ENCODE peak calls at places on chromosomes 16 and 17, in six cellular contexts. One of them, this sample, is unnamed.

GRCh38 chr17:10843806-10844205 is 5.9 kb upstream of the PIRT start:
- DNase-seq in endothelial cell of umbilical vein: no peak
- DNase-seq in Peyer's patch: no peak
- DNase-seq in GM12864: no peak
- DNase-seq in spleen: no peak
- DNase-seq in neural progenitor cell: no peak
- DNase-seq in this sample: no peak

GRCh38 chr17:38815576-38816193 is 9.4 kb downstream of the CWC25 start:
- DNase-seq in endothelial cell of umbilical vein: no peak
- DNase-seq in Peyer's patch: no peak
- DNase-seq in GM12864: no peak
- DNase-seq in spleen: no peak
- DNase-seq in neural progenitor cell: no peak
- DNase-seq in this sample: peak; percentile 13

GRCh38 chr17:58319181-58320162 is 9.1 kb downstream of the TSPOAP1 start:
- DNase-seq in endothelial cell of umbilical vein: no peak
- DNase-seq in Peyer's patch: no peak
- DNase-seq in GM12864: no peak
- DNase-seq in spleen: peak; percentile 69
- DNase-seq in neural progenitor cell: no peak
- DNase-seq in this sample: no peak

GRCh38 chr17:3888343-3889171 is 4.3 kb downstream of the CAMKK1 start:
- DNase-seq in endothelial cell of umbilical vein: peak; percentile 80
- DNase-seq in Peyer's patch: no peak
- DNase-seq in GM12864: no peak
- DNase-seq in spleen: no peak
- DNase-seq in neural progenitor cell: peak; percentile 68
- DNase-seq in this sample: no peak

GRCh38 chr16:77594798-77595625 is 127.3 kb upstream of the NUDT7 start:
- DNase-seq in endothelial cell of umbilical vein: peak; percentile 73
- DNase-seq in Peyer's patch: no peak
- DNase-seq in GM12864: no peak
- DNase-seq in spleen: no peak
- DNase-seq in neural progenitor cell: no peak
- DNase-seq in this sample: no peak

GRCh38 chr17:35609831-35610230 is 22.7 kb downstream of the AP2B1 start:
- DNase-seq in endothelial cell of umbilical vein: no peak
- DNase-seq in Peyer's patch: no peak
- DNase-seq in GM12864: no peak
- DNase-seq in spleen: no peak
- DNase-seq in neural progenitor cell: no peak
- DNase-seq in this sample: no peak

GRCh38 chr17:57953219-57953618 is 2.0 kb downstream of the CUEDC1 start:
- DNase-seq in endothelial cell of umbilical vein: no peak
- DNase-seq in Peyer's patch: no peak
- DNase-seq in GM12864: no peak
- DNase-seq in spleen: peak; percentile 13
- DNase-seq in neural progenitor cell: no peak
- DNase-seq in this sample: no peak

GRCh38 chr16:56475226-56475625 is 23.9 kb downstream of the OGFOD1 start:
- DNase-seq in endothelial cell of umbilical vein: no peak
- DNase-seq in Peyer's patch: no peak
- DNase-seq in GM12864: no peak
- DNase-seq in spleen: no peak
- DNase-seq in neural progenitor cell: no peak
- DNase-seq in this sample: no peak

GRCh38 chr17:14209215-14209614 is 27.4 kb downstream of the CDRT15 start:
- DNase-seq in endothelial cell of umbilical vein: no peak
- DNase-seq in Peyer's patch: no peak
- DNase-seq in GM12864: no peak
- DNase-seq in spleen: no peak
- DNase-seq in neural progenitor cell: no peak
- DNase-seq in this sample: no peak

GRCh38 chr16:49203361-49203760 is 78.3 kb downstream of the CBLN1 start:
- DNase-seq in endothelial cell of umbilical vein: no peak
- DNase-seq in Peyer's patch: no peak
- DNase-seq in GM12864: no peak
- DNase-seq in spleen: no peak
- DNase-seq in neural progenitor cell: no peak
- DNase-seq in this sample: no peak

GRCh38 chr17:2267354-2267753 is 36.2 kb downstream of the SMG6 start:
- DNase-seq in endothelial cell of umbilical vein: no peak
- DNase-seq in Peyer's patch: no peak
- DNase-seq in GM12864: no peak
- DNase-seq in spleen: no peak
- DNase-seq in neural progenitor cell: no peak
- DNase-seq in this sample: no peak

GRCh38 chr17:56756536-56756935 is 77.2 kb downstream of the C17orf67 start:
- DNase-seq in endothelial cell of umbilical vein: peak; percentile 27
- DNase-seq in Peyer's patch: no peak
- DNase-seq in GM12864: no peak
- DNase-seq in spleen: no peak
- DNase-seq in neural progenitor cell: no peak
- DNase-seq in this sample: no peak

GRCh38 chr17:60863892-60864673 is 186.4 kb downstream of the BCAS3 start:
- DNase-seq in endothelial cell of umbilical vein: no peak
- DNase-seq in Peyer's patch: no peak
- DNase-seq in GM12864: no peak
- DNase-seq in spleen: no peak
- DNase-seq in neural progenitor cell: no peak
- DNase-seq in this sample: peak; percentile 47

GRCh38 chr16:65305588-65305987 is 183.7 kb upstream of the CDH11 start:
- DNase-seq in endothelial cell of umbilical vein: no peak
- DNase-seq in Peyer's patch: no peak
- DNase-seq in GM12864: no peak
- DNase-seq in spleen: no peak
- DNase-seq in neural progenitor cell: no peak
- DNase-seq in this sample: no peak
- TF ChIP-seq CTCF in endothelial cell of umbilical vein: no peak
- TF ChIP-seq CTCF in Peyer's patch: no peak
- TF ChIP-seq CTCF in GM12864: no peak
- TF ChIP-seq CTCF in spleen: no peak
- TF ChIP-seq CTCF in neural progenitor cell: no peak
- TF ChIP-seq CTCF in this sample: no peak

DNA sequence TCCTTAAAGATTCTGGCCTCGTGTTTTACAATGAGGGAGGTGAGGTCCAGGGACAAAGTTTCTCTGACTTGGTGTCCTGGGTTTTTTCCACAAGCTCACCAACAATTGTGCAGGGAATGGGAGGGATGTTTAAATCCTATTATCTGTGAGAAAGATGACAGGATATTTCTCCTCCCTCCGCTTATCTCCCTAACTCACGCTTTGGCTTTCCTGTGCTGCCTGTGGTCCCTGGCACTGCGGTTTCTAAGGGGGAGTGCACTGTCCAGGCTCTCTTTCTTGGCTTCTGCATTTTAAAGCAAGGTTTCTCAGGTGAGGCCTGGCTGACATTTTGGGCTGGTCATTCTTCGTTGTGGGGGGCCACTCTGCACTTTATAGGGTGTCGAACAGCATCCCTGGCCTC is 16.4 kb downstream of the GGA3 start:
- DNase-seq in endothelial cell of umbilical vein: no peak
- DNase-seq in Peyer's patch: no peak
- DNase-seq in GM12864: no peak
- DNase-seq in spleen: no peak
- DNase-seq in neural progenitor cell: no peak
- DNase-seq in this sample: no peak
- H3K4me3 ChIP-seq in endothelial cell of umbilical vein: no peak overlapping the region
- H3K4me3 ChIP-seq in Peyer's patch: no peak overlapping the region
- H3K4me3 ChIP-seq in GM12864: no peak overlapping the region
- H3K4me3 ChIP-seq in spleen: no peak overlapping the region
- H3K4me3 ChIP-seq in neural progenitor cell: no peak overlapping the region
- H3K4me3 ChIP-seq in this sample: no peak overlapping the region

GRCh38 chr17:72334205-72334604 is 213.4 kb downstream of the SOX9 start:
- DNase-seq in endothelial cell of umbilical vein: no peak
- DNase-seq in Peyer's patch: no peak
- DNase-seq in GM12864: no peak
- DNase-seq in spleen: no peak
- DNase-seq in neural progenitor cell: no peak
- DNase-seq in this sample: no peak
- TF ChIP-seq CTCF in endothelial cell of umbilical vein: no peak
- TF ChIP-seq CTCF in Peyer's patch: no peak
- TF ChIP-seq CTCF in GM12864: no peak
- TF ChIP-seq CTCF in spleen: no peak
- TF ChIP-seq CTCF in neural progenitor cell: no peak
- TF ChIP-seq CTCF in this sample: no peak

GRCh38 chr17:8382052-8382879 is 727 bp downstream of the RPL26 start:
- DNase-seq in endothelial cell of umbilical vein: peak; percentile 51
- DNase-seq in Peyer's patch: no peak
- DNase-seq in GM12864: no peak
- DNase-seq in spleen: no peak
- DNase-seq in neural progenitor cell: peak; percentile 31
- DNase-seq in this sample: no peak

GRCh38 chr17:8377422-8377821 is 918 bp upstream of the KRABD2 start:
- DNase-seq in endothelial cell of umbilical vein: no peak
- DNase-seq in Peyer's patch: no peak
- DNase-seq in GM12864: no peak
- DNase-seq in spleen: no peak
- DNase-seq in neural progenitor cell: no peak
- DNase-seq in this sample: no peak

GRCh38 chr17:8383143-8383974 is at the start of gene RPL26:
- DNase-seq in endothelial cell of umbilical vein: peak; percentile 98
- DNase-seq in Peyer's patch: peak; percentile 96
- DNase-seq in GM12864: peak; percentile 96
- DNase-seq in spleen: peak; percentile 98
- DNase-seq in neural progenitor cell: peak; percentile 100
- DNase-seq in this sample: peak; percentile 87

GRCh38 chr17:8382880-8383142 is 182 bp downstream of the RPL26 start:
- DNase-seq in endothelial cell of umbilical vein: no peak
- DNase-seq in Peyer's patch: no peak
- DNase-seq in GM12864: no peak
- DNase-seq in spleen: no peak
- DNase-seq in neural progenitor cell: no peak
- DNase-seq in this sample: no peak

DNA sequence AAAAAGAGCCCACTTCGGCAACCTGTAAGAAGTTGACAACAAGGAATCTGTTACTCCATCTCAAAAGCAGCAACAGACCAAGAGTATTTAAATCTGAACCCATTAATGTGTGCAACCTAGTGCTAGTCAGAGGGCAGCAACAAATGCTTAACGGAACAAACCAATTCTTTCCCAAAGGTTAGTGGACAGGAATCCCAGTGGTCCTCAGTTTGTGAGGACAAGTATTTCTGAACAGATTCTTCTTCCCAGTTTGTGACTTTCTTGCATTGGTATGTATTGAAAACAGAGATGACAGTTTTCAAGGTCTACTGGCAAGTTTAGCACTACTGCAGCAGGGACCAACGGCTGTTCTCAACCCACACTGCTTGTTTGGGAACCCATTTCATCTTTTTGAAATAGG is 2.9 kb downstream of the RPL26 start:
- DNase-seq in endothelial cell of umbilical vein: no peak
- DNase-seq in Peyer's patch: no peak
- DNase-seq in GM12864: no peak
- DNase-seq in spleen: no peak
- DNase-seq in neural progenitor cell: no peak
- DNase-seq in this sample: no peak
- H3K4me3 ChIP-seq in endothelial cell of umbilical vein: no peak overlapping the region
- H3K4me3 ChIP-seq in Peyer's patch: no peak overlapping the region
- H3K4me3 ChIP-seq in GM12864: no peak overlapping the region
- H3K4me3 ChIP-seq in spleen: no peak overlapping the region
- H3K4me3 ChIP-seq in neural progenitor cell: peak overlapping the region; percentile 2
- H3K4me3 ChIP-seq in this sample: peak overlapping the region; percentile 62

GRCh38 chr17:41864837-41865595 is at the start of gene KLHL11:
- DNase-seq in endothelial cell of umbilical vein: peak; percentile 94
- DNase-seq in Peyer's patch: peak; percentile 87
- DNase-seq in GM12864: peak; percentile 57
- DNase-seq in spleen: peak; percentile 97
- DNase-seq in neural progenitor cell: peak; percentile 97
- DNase-seq in this sample: peak; percentile 64
- TF ChIP-seq CTCF in endothelial cell of umbilical vein: no peak
- TF ChIP-seq CTCF in Peyer's patch: no peak
- TF ChIP-seq CTCF in GM12864: no peak
- TF ChIP-seq CTCF in spleen: no peak
- TF ChIP-seq CTCF in neural progenitor cell: no peak
- TF ChIP-seq CTCF in this sample: no peak

GRCh38 chr16:88533945-88534641 is 36.1 kb upstream of the ZC3H18 start:
- DNase-seq in endothelial cell of umbilical vein: peak; percentile 32
- DNase-seq in Peyer's patch: peak; percentile 71
- DNase-seq in GM12864: peak; percentile 15
- DNase-seq in spleen: peak; percentile 95
- DNase-seq in neural progenitor cell: peak; percentile 92
- DNase-seq in this sample: no peak
- H3K4me3 ChIP-seq in endothelial cell of umbilical vein: no peak overlapping the region
- H3K4me3 ChIP-seq in Peyer's patch: peak overlapping the region; percentile 71
- H3K4me3 ChIP-seq in GM12864: peak overlapping the region; percentile 77
- H3K4me3 ChIP-seq in spleen: peak overlapping the region; percentile 67
- H3K4me3 ChIP-seq in neural progenitor cell: peak overlapping the region; percentile 83
- H3K4me3 ChIP-seq in this sample: no peak overlapping the region

DNA sequence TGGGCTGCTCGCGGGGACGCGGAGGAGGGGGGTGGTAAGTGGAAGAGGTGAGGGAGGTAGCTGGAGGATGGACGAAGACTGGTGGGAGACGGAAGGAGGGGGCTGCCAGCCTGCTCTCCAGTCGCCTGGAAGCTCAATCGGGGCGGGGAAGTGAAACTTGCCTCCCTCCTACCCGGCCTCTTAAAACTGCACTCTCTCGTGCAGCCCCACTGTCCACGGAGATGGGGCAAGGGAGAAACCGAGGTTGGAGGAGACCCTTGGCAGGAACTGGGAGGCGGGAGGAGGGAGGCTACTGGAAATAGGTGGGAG is 1.1 kb downstream of the SOX9 start:
- DNase-seq in endothelial cell of umbilical vein: no peak
- DNase-seq in Peyer's patch: no peak
- DNase-seq in GM12864: no peak
- DNase-seq in spleen: no peak
- DNase-seq in neural progenitor cell: no peak
- DNase-seq in this sample: no peak
- TF ChIP-seq CTCF in endothelial cell of umbilical vein: no peak
- TF ChIP-seq CTCF in Peyer's patch: no peak
- TF ChIP-seq CTCF in GM12864: no peak
- TF ChIP-seq CTCF in spleen: no peak
- TF ChIP-seq CTCF in neural progenitor cell: no peak
- TF ChIP-seq CTCF in this sample: no peak

GRCh38 chr16:3861808-3862451 is 18.6 kb downstream of the CREBBP start:
- DNase-seq in endothelial cell of umbilical vein: peak; percentile 64
- DNase-seq in Peyer's patch: no peak
- DNase-seq in GM12864: no peak
- DNase-seq in spleen: peak; percentile 84
- DNase-seq in neural progenitor cell: peak; percentile 51
- DNase-seq in this sample: peak; percentile 53
- H3K4me3 ChIP-seq in endothelial cell of umbilical vein: no peak overlapping the region
- H3K4me3 ChIP-seq in Peyer's patch: no peak overlapping the region
- H3K4me3 ChIP-seq in GM12864: no peak overlapping the region
- H3K4me3 ChIP-seq in spleen: no peak overlapping the region
- H3K4me3 ChIP-seq in neural progenitor cell: peak overlapping the region; percentile 3
- H3K4me3 ChIP-seq in this sample: no peak overlapping the region

This sample was measured in HL-60.